ENCODE peak calls at places on chromosomes 16 and 17, in four cellular contexts. N is H1, K is H9, B is IMR-90. D is an unnamed sample.

GRCh38 chr17:78130439-78131101 is at the start of gene TMC8:
- DNase-seq in N (no peak), K (peak), B (no peak), D (peak)

GRCh38 chr16:13970708-13971422 is 50.9 kb downstream of the ERCC4 start:
- DNase-seq in N (no peak), K (no peak), B (no peak), D (no peak)

GRCh38 chr16:85424260-85425060 is 188.7 kb upstream of the GSE1 start:
- DNase-seq in N (peak), K (no peak), B (no peak), D (no peak)

GRCh38 chr16:3118204-3118790 is 5.9 kb downstream of the ZNF205 start:
- DNase-seq in N (no peak), K (no peak), B (no peak), D (no peak)

GRCh38 chr16:55653106-55653505 is 2.7 kb upstream of the SLC6A2 start:
- DNase-seq in N (no peak), K (no peak), B (no peak), D (no peak)

GRCh38 chr17:44006581-44007345 is 2.3 kb downstream of the NAGS start:
- DNase-seq in N (peak), K (peak), B (peak), D (peak)

GRCh38 chr16:23324727-23325126 is 22.6 kb downstream of the SCNN1B start:
- DNase-seq in N (no peak), K (no peak), B (no peak), D (no peak)

GRCh38 chr17:6910987-6911603 is 79.6 kb upstream of the TEKT1 start:
- DNase-seq in N (no peak), K (no peak), B (peak), D (peak)

GRCh38 chr16:50193594-50193993 is 40.5 kb downstream of the TENT4B start:
- DNase-seq in N (no peak), K (no peak), B (peak), D (peak)

GRCh38 chr17:79836952-79837887 is 2.0 kb downstream of the CBX4 start:
- DNase-seq in N (peak), K (peak), B (peak), D (peak)

GRCh38 chr16:84526794-84527485 is 22.5 kb upstream of the MEAK7 start:
- DNase-seq in N (no peak), K (no peak), B (peak), D (no peak)

GRCh38 chr17:13024526-13025263 is 6.9 kb upstream of the ELAC2 start:
- DNase-seq in N (peak), K (peak), B (peak), D (peak)

GRCh38 chr16:25210758-25211157 is 6.0 kb upstream of the AQP8 start:
- DNase-seq in N (no peak), K (no peak), B (peak), D (no peak)

GRCh38 chr16:3259829-3260228 is 3.4 kb upstream of the MEFV start:
- DNase-seq in N (no peak), K (no peak), B (no peak), D (no peak)

GRCh38 chr16:89697616-89698331 is 3.7 kb downstream of the SPATA2L start:
- DNase-seq in N (no peak), K (no peak), B (no peak), D (no peak)

GRCh38 chr17:60901222-60901621 is 223.6 kb downstream of the BCAS3 start:
- DNase-seq in N (no peak), K (no peak), B (peak), D (no peak)

GRCh38 chr17:16941072-16941641 is 30.8 kb downstream of the TNFRSF13B start:
- DNase-seq in N (no peak), K (peak), B (no peak), D (no peak)

GRCh38 chr17:81528384-81528650 is 140 bp downstream of the FSCN2 start:
- DNase-seq in N (no peak), K (no peak), B (no peak), D (no peak)

GRCh38 chr16:85381738-85382592 is 231.2 kb upstream of the GSE1 start:
- DNase-seq in N (no peak), K (no peak), B (peak), D (peak)

GRCh38 chr16:12677472-12677871 is 126.2 kb downstream of the CPPED1 start:
- DNase-seq in N (no peak), K (no peak), B (no peak), D (no peak)

GRCh38 chr17:44970136-44970737 is 2.1 kb upstream of the C1QL1 start:
- DNase-seq in N (peak), K (peak), B (no peak), D (peak)

GRCh38 chr16:10112021-10112420 is 70.2 kb downstream of the GRIN2A start:
- DNase-seq in N (no peak), K (no peak), B (no peak), D (no peak)

GRCh38 chr16:10736926-10737625 is 6.6 kb upstream of the NUBP1 start:
- DNase-seq in N (peak), K (peak), B (peak), D (peak)

GRCh38 chr17:8448310-8448709 is 12.6 kb downstream of the NDEL1 start:
- DNase-seq in N (no peak), K (no peak), B (no peak), D (no peak)

GRCh38 chr17:19705771-19706770 is 10.3 kb downstream of the SLC47A2 start:
- DNase-seq in N (peak), K (peak), B (no peak), D (no peak)

GRCh38 chr17:72922223-72922622 is 170.3 kb downstream of the SLC39A11 start:
- DNase-seq in N (no peak), K (no peak), B (no peak), D (no peak)

GRCh38 chr16:72317378-72317777 is 145.4 kb upstream of the PMFBP1 start:
- DNase-seq in N (no peak), K (no peak), B (peak), D (no peak)

GRCh38 chr17:53588317-53588716 is 234.4 kb upstream of the KIF2B start:
- DNase-seq in N (no peak), K (no peak), B (no peak), D (no peak)

GRCh38 chr17:8532021-8532420 is 96.3 kb downstream of the NDEL1 start:
- DNase-seq in N (no peak), K (no peak), B (peak), D (no peak)

GRCh38 chr16:71610936-71611871 is 14.8 kb upstream of the MARVELD3 start:
- DNase-seq in N (peak), K (peak), B (peak), D (peak)

GRCh38 chr16:46790599-46791270 is 40.2 kb downstream of the C16orf87 start:
- DNase-seq in N (no peak), K (no peak), B (no peak), D (no peak)

GRCh38 chr17:41428591-41429326 is 4.4 kb upstream of the KRT37 start:
- DNase-seq in N (no peak), K (no peak), B (no peak), D (no peak)

GRCh38 chr17:76755285-76755684 is 17.4 kb downstream of the MFSD11 start:
- DNase-seq in N (no peak), K (no peak), B (no peak), D (no peak)

GRCh38 chr17:15288859-15289258 is 23.7 kb upstream of the PMP22 start:
- DNase-seq in N (no peak), K (no peak), B (no peak), D (no peak)

GRCh38 chr17:13029340-13029739 is 11.5 kb upstream of the ELAC2 start:
- DNase-seq in N (no peak), K (no peak), B (no peak), D (no peak)

GRCh38 chr16:64470916-64471315 is 650.9 kb downstream of the CDH11 start:
- DNase-seq in N (no peak), K (no peak), B (no peak), D (no peak)

GRCh38 chr16:57830890-57831484 is 28.7 kb upstream of the KIFC3 start:
- DNase-seq in N (no peak), K (no peak), B (no peak), D (peak)

DNA sequence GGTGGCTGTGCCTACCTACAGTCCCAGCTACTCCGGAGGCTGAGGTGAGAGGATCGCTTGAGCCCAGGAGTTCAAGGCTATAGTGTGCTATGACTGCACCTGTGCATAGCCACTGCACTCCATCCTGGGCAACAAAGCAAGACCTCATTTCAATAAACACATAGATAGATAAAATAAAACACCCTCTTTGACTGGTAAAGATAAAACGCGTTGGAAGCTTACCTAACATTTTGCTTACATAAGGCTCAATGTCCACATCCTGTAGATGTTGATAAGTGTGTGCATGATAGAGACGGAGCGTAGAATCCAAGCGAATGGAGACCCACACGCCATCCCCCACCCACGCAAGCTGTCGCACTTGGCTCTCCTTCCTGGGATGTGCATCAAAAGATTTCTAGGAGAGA is 113.4 kb upstream of the TOB1 start:
- DNase-seq in N (no peak), K (no peak), B (no peak), D (no peak)
- H4K5ac ChIP-seq in N (no peak), K (no peak), B (no peak), D (no peak)

DNA sequence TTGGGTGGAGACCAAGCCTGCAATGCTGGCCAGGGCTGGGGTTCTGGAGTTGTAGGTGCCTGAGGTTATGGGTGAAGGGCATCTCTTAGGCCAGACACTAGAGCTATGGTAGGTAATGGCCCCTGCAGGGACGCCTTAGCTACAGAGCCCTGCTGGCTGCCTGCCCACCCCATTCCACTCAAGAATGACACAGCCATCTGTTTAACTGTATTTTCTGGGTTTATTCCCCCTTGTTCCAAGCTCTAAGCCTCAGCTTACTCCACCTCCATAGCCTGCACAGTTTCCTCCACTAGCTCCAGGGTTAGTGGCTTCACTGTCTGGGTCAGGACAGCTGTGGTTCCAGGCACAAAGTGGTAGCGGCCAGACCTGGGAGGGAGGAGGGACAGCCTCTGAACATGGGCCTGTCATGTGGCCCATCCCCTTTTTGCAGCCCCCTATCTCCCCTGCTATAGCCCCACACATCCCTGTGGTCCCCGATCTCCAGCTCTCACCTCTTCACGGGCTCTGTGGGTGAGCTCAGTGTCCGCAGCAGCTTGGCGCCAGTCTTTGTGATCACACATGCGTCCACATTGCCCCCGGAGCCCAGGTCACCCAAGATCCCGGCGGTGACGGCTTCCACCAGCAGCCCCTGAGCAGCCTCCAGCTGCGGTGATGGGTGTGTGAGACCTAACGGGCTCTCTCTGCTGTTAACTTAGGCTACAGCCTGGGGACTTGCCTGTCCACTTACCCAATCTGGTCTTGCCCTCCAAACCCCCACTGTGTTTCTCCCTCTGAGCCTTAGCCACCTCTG is 2.1 kb downstream of the PSMB10 start:
- DNase-seq in N (no peak), K (no peak), B (no peak), D (no peak)
- H3K27ac ChIP-seq in N (no peak), K (no peak), B (no peak), D (no peak)

DNA sequence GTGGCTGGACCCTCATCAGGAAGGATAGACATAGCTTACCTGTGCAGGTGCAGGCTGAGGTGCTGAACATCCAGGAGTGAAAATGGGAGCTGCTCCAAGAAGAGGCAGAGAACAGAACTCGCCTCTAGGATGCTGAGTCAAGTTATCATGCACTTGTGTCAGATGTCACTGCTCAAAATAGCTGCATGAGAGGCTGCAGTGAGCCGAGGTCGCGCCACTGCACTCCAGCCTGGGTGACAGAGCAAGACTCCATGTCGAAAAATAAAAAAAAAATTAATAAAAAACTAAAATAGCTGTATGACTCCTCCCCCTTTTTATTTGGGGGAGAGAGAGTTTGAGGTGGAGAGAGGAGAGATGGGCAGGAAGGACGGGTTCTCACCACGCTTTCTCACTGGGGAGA is 148.8 kb downstream of the FOXL1 start:
- DNase-seq in N (no peak), K (no peak), B (no peak), D (no peak)
- H3K23ac ChIP-seq in N (no peak), K (no peak), B (no peak), D (no peak)

GRCh38 chr17:22410136-22410535 is 717.8 kb downstream of the KCNJ18 start:
- DNase-seq in N (no peak), K (no peak), B (no peak), D (no peak)

GRCh38 chr17:22409160-22409751 is 716.9 kb downstream of the KCNJ18 start:
- DNase-seq in N (no peak), K (no peak), B (no peak), D (no peak)

GRCh38 chr17:22411185-22411784 is 719.0 kb downstream of the KCNJ18 start:
- DNase-seq in N (no peak), K (no peak), B (no peak), D (no peak)
- H4K5ac ChIP-seq in N (no peak), K (no peak), B (no peak), D (no peak)

DNA sequence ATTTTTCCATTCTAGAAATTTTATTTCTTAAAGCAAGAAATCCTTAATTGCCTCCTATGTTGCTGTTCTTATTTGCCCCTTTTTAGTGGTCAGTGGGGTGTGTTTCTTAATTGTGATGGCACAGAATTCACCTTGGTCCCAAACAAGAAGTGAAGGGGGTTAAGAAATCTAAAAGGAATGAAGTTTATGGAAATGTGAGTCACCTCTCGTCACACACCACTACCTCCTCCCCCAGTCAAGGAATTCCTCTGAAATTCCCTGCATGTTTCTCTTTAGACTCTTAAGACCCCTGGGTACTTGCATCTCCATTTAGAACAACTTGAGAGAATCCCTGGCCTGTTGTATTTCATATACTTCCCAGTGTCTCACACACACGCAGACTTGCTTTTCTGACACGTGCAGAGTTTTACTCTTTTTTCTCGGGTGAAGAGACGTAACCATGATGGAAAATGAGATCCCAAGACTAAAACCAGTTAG is 247.4 kb downstream of the PRKCA start:
- DNase-seq in N (no peak), K (no peak), B (peak), D (peak)
- H3K27ac ChIP-seq in N (peak), K (peak), B (peak), D (peak)

GRCh38 chr17:57567278-57567677 is 177.8 kb downstream of the CCDC182 start:
- DNase-seq in N (no peak), K (no peak), B (no peak), D (no peak)
- H3K23ac ChIP-seq in N (no peak), K (no peak), B (no peak), D (peak)

GRCh38 chr17:27624555-27624954 is 6.4 kb upstream of the LGALS9 start:
- DNase-seq in N (no peak), K (no peak), B (no peak), D (no peak)
- H4K5ac ChIP-seq in N (no peak), K (no peak), B (no peak), D (no peak)

DNA sequence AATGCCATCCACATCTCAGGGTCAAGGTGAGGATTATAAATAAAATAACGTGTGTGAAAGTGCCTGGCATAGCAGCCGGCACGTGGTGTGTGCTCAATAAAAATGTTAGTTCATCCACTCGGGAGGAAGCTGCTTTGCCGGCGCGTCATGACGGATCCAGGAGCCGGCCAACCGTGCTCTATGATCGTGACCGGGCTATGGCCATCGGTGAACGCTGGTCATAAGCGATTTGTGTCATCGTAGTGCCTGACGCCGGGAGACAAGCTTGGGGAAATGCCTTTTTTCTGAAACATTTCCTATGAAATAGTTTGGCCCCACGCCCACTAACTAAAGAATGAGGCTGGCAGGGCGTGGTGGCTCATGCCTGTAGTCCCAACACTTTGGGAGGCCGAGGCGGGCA is 74.0 kb downstream of the CMC2 start:
- DNase-seq in N (no peak), K (no peak), B (peak), D (no peak)
- H3K27ac ChIP-seq in N (no peak), K (no peak), B (peak), D (no peak)

D was measured in mesendoderm.